ENCODE peak calls at places on chromosomes 5 and 9, in nine cellular contexts. G is SK-N-SH, D is right atrium auricular region, H is transverse colon, C is PC-3, Z is IMR-90, R is left ventricle myocardium inferior, K is neural progenitor cell, W is uterus. Q is an unnamed sample.

GRCh38 chr5:156513123-156513814 is 186.3 kb downstream of the SGCD start:
- DNase-seq in G (no peak), W (no peak), D (no peak), R (no peak), Z (no peak), C (no peak), K (no peak), H (no peak), Q (no peak)

GRCh38 chr5:98770911-98771322 is 2.5 kb upstream of the RGMB start:
- DNase-seq in R (no peak), Z (peak; percentile 40), D (no peak), C (no peak), H (no peak), K (no peak), G (peak; percentile 20), W (no peak), Q (no peak)

GRCh38 chr5:41755705-41756104 is 114.5 kb downstream of the OXCT1 start:
- DNase-seq in C (no peak), Z (no peak), K (no peak), H (no peak), D (no peak), R (no peak), W (no peak), G (no peak), Q (no peak)

GRCh38 chr5:148999741-149000140 is 63.1 kb downstream of the SH3TC2 start:
- DNase-seq in W (no peak), R (no peak), H (no peak), D (no peak), Z (no peak), G (no peak), K (no peak), C (no peak), Q (no peak)

GRCh38 chr5:110925398-110925797 is 146.1 kb upstream of the TSLP start:
- DNase-seq in W (no peak), G (no peak), D (no peak), C (no peak), K (no peak), R (no peak), Z (peak; percentile 64), H (no peak), Q (no peak)

GRCh38 chr9:125549465-125550215 is 157.4 kb downstream of the MAPKAP1 start:
- DNase-seq in R (no peak), Z (no peak), C (no peak), W (peak; percentile 53), K (no peak), G (no peak), D (peak; percentile 69), H (peak; percentile 19), Q (no peak)

GRCh38 chr5:148986636-148987035 is 76.2 kb downstream of the SH3TC2 start:
- DNase-seq in K (no peak), H (no peak), G (no peak), C (no peak), D (no peak), R (no peak), W (no peak), Z (no peak), Q (no peak)

GRCh38 chr9:92385474-92385873 is 18.9 kb downstream of the OGN start:
- DNase-seq in Z (no peak), C (peak; percentile 41), K (no peak), D (no peak), W (no peak), H (no peak), R (no peak), G (no peak), Q (no peak)

GRCh38 chr9:123423036-123423640 is 67.1 kb downstream of the CRB2 start:
- DNase-seq in G (no peak), H (no peak), W (no peak), R (no peak), K (no peak), C (no peak), Z (no peak), D (no peak), Q (peak; percentile 43)

GRCh38 chr9:135939351-135940265 is 21.6 kb downstream of the UBAC1 start:
- DNase-seq in Z (no peak), R (no peak), H (no peak), K (no peak), W (no peak), D (no peak), C (no peak), G (no peak), Q (no peak)

GRCh38 chr5:82884821-82885471 is 192.2 kb downstream of the TMEM167A start:
- DNase-seq in R (no peak), G (no peak), K (no peak), H (no peak), C (no peak), Z (no peak), W (no peak), D (no peak), Q (no peak)

GRCh38 chr5:110361501-110361900 is 365.0 kb downstream of the TMEM232 start:
- DNase-seq in H (no peak), C (peak; percentile 31), W (no peak), D (no peak), Z (no peak), K (no peak), G (no peak), R (no peak), Q (no peak)

GRCh38 chr9:30197954-30198353 is 2186.5 kb upstream of the ACO1 start:
- DNase-seq in R (no peak), D (no peak), G (no peak), W (no peak), Z (no peak), H (no peak), K (peak; percentile 14), C (peak; percentile 25), Q (no peak)

GRCh38 chr5:71925608-71926091 is 181.6 kb upstream of the MAP1B start:
- DNase-seq in R (peak; percentile 23), W (no peak), H (no peak), Z (no peak), D (no peak), C (no peak), G (no peak), K (no peak), Q (no peak)

GRCh38 chr9:130289711-130290241 is 24.2 kb downstream of the HMCN2 start:
- DNase-seq in W (peak; percentile 40), R (no peak), K (no peak), G (peak; percentile 88), Z (no peak), C (no peak), D (no peak), H (no peak), Q (no peak)
- H3K27me3 ChIP-seq in W (no peaks in the 10 kb centered on the region), R (peaks cover 67% of the 10 kb centered on the region), K (no peaks in the 10 kb centered on the region), G (peaks cover 18% of the 10 kb centered on the region), Z (peaks cover 84% of the 10 kb centered on the region), C (peaks cover 42% of the 10 kb centered on the region), D (no peaks in the 10 kb centered on the region), H (peaks cover 20% of the 10 kb centered on the region), Q (peaks cover 6% of the 10 kb centered on the region)

DNA sequence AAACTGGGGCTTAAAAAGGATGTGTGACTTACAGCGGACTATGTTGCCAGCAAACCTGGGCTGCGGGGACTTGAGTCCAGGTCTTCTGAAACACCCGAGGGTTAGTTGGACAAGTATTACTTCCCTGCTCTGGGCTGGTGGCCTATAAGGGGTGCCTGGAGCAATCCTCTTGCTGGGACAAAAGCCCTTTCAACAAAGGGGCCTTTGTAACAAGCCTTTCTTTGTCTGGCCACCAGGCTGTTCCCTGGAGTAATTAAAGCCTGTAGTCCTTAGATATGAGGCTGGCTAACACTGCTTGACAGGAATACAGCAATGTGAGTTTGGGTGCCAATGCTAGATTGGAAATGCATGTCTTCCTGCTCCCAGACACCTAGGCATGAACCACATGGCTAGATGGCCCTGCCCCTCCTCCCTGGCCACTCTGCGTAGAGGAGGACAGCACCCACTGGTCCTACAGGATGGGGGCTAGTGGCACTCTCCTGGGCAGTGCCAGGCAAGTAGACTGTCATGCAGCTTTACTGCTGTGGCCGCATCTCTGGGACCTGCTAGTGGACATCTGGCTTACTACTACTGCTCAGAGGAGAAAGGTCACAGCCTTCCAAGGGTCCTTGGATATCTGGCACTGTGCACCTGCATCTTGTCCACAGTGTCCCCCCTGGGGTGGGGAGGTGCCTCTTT is 343.1 kb downstream of the ZSWIM6 start:
- DNase-seq in C (peak; percentile 8), H (peak; percentile 42), K (peak; percentile 89), R (no peak), G (no peak), D (no peak), Z (no peak), W (no peak), Q (no peak)
- TF ChIP-seq CTCF in C (no peak), H (no peak), K (peak; percentile 41), R (no peak), G (no peak), D (no peak), Z (no peak), W (no peak), Q (no peak)

DNA sequence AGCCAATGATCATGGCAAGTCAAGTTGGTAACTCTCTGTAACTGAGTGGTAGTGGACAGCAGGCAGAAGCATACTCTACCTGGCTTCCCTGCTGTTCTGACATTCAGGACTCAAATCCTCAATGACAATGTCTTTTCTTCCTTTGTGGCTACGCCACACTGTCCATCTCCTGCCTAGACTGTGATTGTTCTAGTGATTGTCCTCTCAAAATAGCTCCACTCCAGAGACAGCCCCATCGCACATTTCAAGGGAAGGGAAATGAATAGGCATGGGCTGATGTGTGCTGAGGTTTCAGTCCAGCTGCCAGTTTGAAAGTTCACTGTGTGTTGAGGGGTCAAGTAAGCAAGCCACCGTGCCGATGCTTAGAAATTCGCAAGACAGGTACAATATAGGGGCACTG is 227.0 kb upstream of the WWC1 start:
- DNase-seq in H (no peak), W (no peak), G (no peak), C (no peak), R (no peak), D (no peak), K (no peak), Z (no peak), Q (no peak)
- H3K4me1 ChIP-seq in H (no peaks in the 10 kb centered on the region), W (no peaks in the 10 kb centered on the region), G (peaks cover 4% of the 10 kb centered on the region), C (no peaks in the 10 kb centered on the region), R (peaks cover 47% of the 10 kb centered on the region), D (no peaks in the 10 kb centered on the region), K (peaks cover 7% of the 10 kb centered on the region), Z (no peaks in the 10 kb centered on the region), Q (no peaks in the 10 kb centered on the region)

GRCh38 chr5:175340180-175340579 is 103.8 kb downstream of the DRD1 start:
- DNase-seq in G (no peak), H (no peak), W (no peak), K (no peak), D (no peak), Z (no peak), C (no peak), R (no peak), Q (no peak)
- H3K27me3 ChIP-seq in G (no peaks in the 10 kb centered on the region), H (no peaks in the 10 kb centered on the region), W (no peaks in the 10 kb centered on the region), K (no peaks in the 10 kb centered on the region), D (no peaks in the 10 kb centered on the region), Z (no peaks in the 10 kb centered on the region), C (no peaks in the 10 kb centered on the region), R (peaks cover 23% of the 10 kb centered on the region), Q (no peaks in the 10 kb centered on the region)

DNA sequence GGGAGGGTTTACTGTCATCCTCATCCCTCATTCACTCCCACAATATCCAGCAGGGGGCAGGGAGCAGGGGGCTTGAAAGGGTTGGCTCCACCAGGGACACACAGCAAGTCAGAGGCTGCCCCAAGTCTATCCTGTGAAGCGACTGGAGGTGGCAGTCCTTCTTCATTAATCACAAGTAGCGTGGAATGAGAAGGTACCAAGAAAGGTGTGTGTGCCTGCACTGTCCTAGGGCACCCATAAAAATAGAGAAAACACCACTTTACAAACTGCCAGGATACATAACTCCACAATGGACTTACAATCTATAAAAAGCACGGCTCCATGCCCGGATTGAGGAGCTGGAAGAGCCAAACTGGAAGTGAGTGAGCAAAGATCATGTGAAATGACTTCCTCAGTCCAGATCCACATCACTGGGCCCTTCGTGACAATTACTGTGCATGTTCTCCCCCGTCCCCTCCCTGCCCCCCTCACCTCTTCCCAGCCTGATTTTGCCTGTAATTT is 183.9 kb downstream of the SLIT3 start:
- DNase-seq in C (peak; percentile 6), K (peak; percentile 49), W (peak; percentile 26), D (no peak), H (no peak), Z (no peak), G (no peak), R (no peak), Q (no peak)
- TF ChIP-seq CTCF in C (peak; percentile 43), K (peak; percentile 28), W (peak; percentile 6), D (no peak), H (no peak), Z (no peak), G (no peak), R (peak; percentile 48), Q (no peak)